ENCODE peak calls at places on chromosomes 5 and 9, in seven cellular contexts. One of them, this sample, is unnamed.

GRCh38 chr9:680106-680505 is 161.4 kb upstream of the DMRT1 start:
- DNase-seq in SW480: no peak
- DNase-seq in NB4: no peak
- DNase-seq in mesendoderm: no peak
- DNase-seq in stimulated activated CD8-positive, alpha-beta memory T cell treated with anti-CD3 and anti-CD28 coated beads, Interleukin-4, amount 100 ng/mL, for 1 hour: no peak
- DNase-seq in EL: no peak
- DNase-seq in activated T-cell treated with anti-CD3 and anti-CD28 coated beads, Interleukin-2, amount 50 U/mL, for 72 hours: no peak
- DNase-seq in this sample: no peak

GRCh38 chr5:137997726-137998213 is 35.1 kb downstream of the FAM13B start:
- DNase-seq in activated T-cell treated with anti-CD3 and anti-CD28 coated beads, Interleukin-2, amount 50 U/mL, for 72 hours: peak
- DNase-seq in SW480: no peak
- DNase-seq in EL: peak
- DNase-seq in stimulated activated CD8-positive, alpha-beta memory T cell treated with anti-CD3 and anti-CD28 coated beads, Interleukin-4, amount 100 ng/mL, for 1 hour: no peak
- DNase-seq in NB4: peak
- DNase-seq in mesendoderm: no peak
- DNase-seq in this sample: no peak

GRCh38 chr9:116491219-116491618 is 195.9 kb upstream of the TRIM32 start:
- DNase-seq in SW480: no peak
- DNase-seq in mesendoderm: peak
- DNase-seq in stimulated activated CD8-positive, alpha-beta memory T cell treated with anti-CD3 and anti-CD28 coated beads, Interleukin-4, amount 100 ng/mL, for 1 hour: no peak
- DNase-seq in EL: no peak
- DNase-seq in NB4: no peak
- DNase-seq in activated T-cell treated with anti-CD3 and anti-CD28 coated beads, Interleukin-2, amount 50 U/mL, for 72 hours: no peak
- DNase-seq in this sample: no peak

GRCh38 chr5:112106878-112107277 is 312.2 kb downstream of the EPB41L4A start:
- DNase-seq in mesendoderm: no peak
- DNase-seq in SW480: no peak
- DNase-seq in activated T-cell treated with anti-CD3 and anti-CD28 coated beads, Interleukin-2, amount 50 U/mL, for 72 hours: no peak
- DNase-seq in EL: no peak
- DNase-seq in NB4: no peak
- DNase-seq in stimulated activated CD8-positive, alpha-beta memory T cell treated with anti-CD3 and anti-CD28 coated beads, Interleukin-4, amount 100 ng/mL, for 1 hour: no peak
- DNase-seq in this sample: no peak

GRCh38 chr5:103424008-103424407 is 138.6 kb downstream of the NUDT12 start:
- DNase-seq in activated T-cell treated with anti-CD3 and anti-CD28 coated beads, Interleukin-2, amount 50 U/mL, for 72 hours: no peak
- DNase-seq in NB4: no peak
- DNase-seq in mesendoderm: no peak
- DNase-seq in stimulated activated CD8-positive, alpha-beta memory T cell treated with anti-CD3 and anti-CD28 coated beads, Interleukin-4, amount 100 ng/mL, for 1 hour: no peak
- DNase-seq in EL: peak
- DNase-seq in SW480: no peak
- DNase-seq in this sample: no peak

GRCh38 chr9:37324691-37325490 is 97.6 kb upstream of the GRHPR start:
- DNase-seq in activated T-cell treated with anti-CD3 and anti-CD28 coated beads, Interleukin-2, amount 50 U/mL, for 72 hours: no peak
- DNase-seq in SW480: no peak
- DNase-seq in stimulated activated CD8-positive, alpha-beta memory T cell treated with anti-CD3 and anti-CD28 coated beads, Interleukin-4, amount 100 ng/mL, for 1 hour: no peak
- DNase-seq in mesendoderm: no peak
- DNase-seq in EL: no peak
- DNase-seq in NB4: peak
- DNase-seq in this sample: no peak

GRCh38 chr9:83675466-83675865 is 32.3 kb downstream of the UBQLN1 start:
- DNase-seq in EL: peak
- DNase-seq in activated T-cell treated with anti-CD3 and anti-CD28 coated beads, Interleukin-2, amount 50 U/mL, for 72 hours: no peak
- DNase-seq in mesendoderm: no peak
- DNase-seq in NB4: no peak
- DNase-seq in SW480: no peak
- DNase-seq in stimulated activated CD8-positive, alpha-beta memory T cell treated with anti-CD3 and anti-CD28 coated beads, Interleukin-4, amount 100 ng/mL, for 1 hour: no peak
- DNase-seq in this sample: no peak

GRCh38 chr9:113156880-113157279 is 6.1 kb downstream of the SLC31A2 start:
- DNase-seq in stimulated activated CD8-positive, alpha-beta memory T cell treated with anti-CD3 and anti-CD28 coated beads, Interleukin-4, amount 100 ng/mL, for 1 hour: no peak
- DNase-seq in mesendoderm: no peak
- DNase-seq in activated T-cell treated with anti-CD3 and anti-CD28 coated beads, Interleukin-2, amount 50 U/mL, for 72 hours: no peak
- DNase-seq in EL: no peak
- DNase-seq in NB4: peak
- DNase-seq in SW480: no peak
- DNase-seq in this sample: no peak

GRCh38 chr5:125668904-125669303 is 754.3 kb upstream of the GRAMD2B start:
- DNase-seq in NB4: no peak
- DNase-seq in EL: no peak
- DNase-seq in mesendoderm: peak
- DNase-seq in activated T-cell treated with anti-CD3 and anti-CD28 coated beads, Interleukin-2, amount 50 U/mL, for 72 hours: no peak
- DNase-seq in SW480: no peak
- DNase-seq in stimulated activated CD8-positive, alpha-beta memory T cell treated with anti-CD3 and anti-CD28 coated beads, Interleukin-4, amount 100 ng/mL, for 1 hour: no peak
- DNase-seq in this sample: no peak

GRCh38 chr5:40734986-40735385 is 20.8 kb downstream of the TTC33 start:
- DNase-seq in SW480: no peak
- DNase-seq in NB4: no peak
- DNase-seq in stimulated activated CD8-positive, alpha-beta memory T cell treated with anti-CD3 and anti-CD28 coated beads, Interleukin-4, amount 100 ng/mL, for 1 hour: no peak
- DNase-seq in mesendoderm: no peak
- DNase-seq in activated T-cell treated with anti-CD3 and anti-CD28 coated beads, Interleukin-2, amount 50 U/mL, for 72 hours: no peak
- DNase-seq in EL: peak
- DNase-seq in this sample: peak

GRCh38 chr5:66684663-66685062 is 88.5 kb downstream of the MAST4 start:
- DNase-seq in SW480: no peak
- DNase-seq in mesendoderm: no peak
- DNase-seq in NB4: no peak
- DNase-seq in activated T-cell treated with anti-CD3 and anti-CD28 coated beads, Interleukin-2, amount 50 U/mL, for 72 hours: no peak
- DNase-seq in EL: no peak
- DNase-seq in stimulated activated CD8-positive, alpha-beta memory T cell treated with anti-CD3 and anti-CD28 coated beads, Interleukin-4, amount 100 ng/mL, for 1 hour: no peak
- DNase-seq in this sample: no peak

This sample was measured in H54.